ENCODE peak calls at places on chromosomes 12 and 14, in five cellular contexts. X is HCT116, G is body of pancreas, L is mesendoderm, T is adrenal gland. Y is an unnamed sample. For H3K36me3, the result is how much of the 10 kb centered on the place peaks cover.

GRCh38 chr12:88266851-88267360 is 124.8 kb downstream of the TMTC3 start:
- DNase-seq in L (no peak), G (no peak), T (no peak), X (no peak), Y (no peak)

GRCh38 chr12:125287155-125287847 is 222.1 kb downstream of the AACS start:
- DNase-seq in L (no peak), X (no peak), T (no peak), G (no peak), Y (no peak)

GRCh38 chr12:84763112-84763511 is 149.5 kb downstream of the SLC6A15 start:
- DNase-seq in G (no peak), X (no peak), L (no peak), T (no peak), Y (no peak)

GRCh38 chr14:91387135-91387849 is 30.3 kb downstream of the CCDC88C start:
- DNase-seq in X (no peak), T (no peak), L (no peak), G (no peak), Y (no peak)

GRCh38 chr14:69479696-69480095 is 4.8 kb upstream of the PLEKHD1 start:
- DNase-seq in G (no peak), T (no peak), L (no peak), X (no peak), Y (no peak)

GRCh38 chr12:21065845-21066244 is 65.1 kb upstream of the SLCO1B1 start:
- DNase-seq in G (no peak), L (peak), X (peak), T (no peak), Y (no peak)

GRCh38 chr12:45708363-45708762 is 21.1 kb upstream of the ARID2 start:
- DNase-seq in G (no peak), T (no peak), L (no peak), X (no peak), Y (no peak)

GRCh38 chr14:101225729-101226152 is 322.2 kb upstream of the RTL1 start:
- DNase-seq in G (no peak), L (no peak), X (no peak), T (no peak), Y (no peak)

GRCh38 chr14:89681086-89682018 is 264.3 kb upstream of the FOXN3 start:
- DNase-seq in X (no peak), G (no peak), T (peak), L (no peak), Y (no peak)

GRCh38 chr12:64446295-64446694 is 5.6 kb upstream of the TBK1 start:
- DNase-seq in X (no peak), G (no peak), T (no peak), L (no peak), Y (no peak)

GRCh38 chr14:33668066-33668465 is 282.8 kb downstream of the EGLN3 start:
- DNase-seq in T (no peak), X (no peak), L (no peak), G (no peak), Y (no peak)

GRCh38 chr12:8527250-8528130 is 13.2 kb downstream of the CLEC4E start:
- DNase-seq in T (no peak), X (no peak), G (no peak), L (peak), Y (no peak)

GRCh38 chr12:39958377-39958776 is 147.5 kb downstream of the SLC2A13 start:
- DNase-seq in X (no peak), L (peak), T (no peak), G (no peak), Y (no peak)

GRCh38 chr14:88613552-88614010 is 50.7 kb downstream of the ZC3H14 start:
- DNase-seq in X (no peak), L (no peak), G (peak), T (no peak), Y (no peak)

GRCh38 chr12:12018454-12018853 is 52.3 kb upstream of the BCL2L14 start:
- DNase-seq in T (peak), G (no peak), L (no peak), X (no peak), Y (peak)

GRCh38 chr14:59093889-59094288 is 94.6 kb upstream of the DAAM1 start:
- DNase-seq in G (no peak), T (no peak), L (no peak), X (no peak), Y (no peak)

GRCh38 chr12:48311313-48311712 is 39.4 kb downstream of the ZNF641 start:
- DNase-seq in G (no peak), T (no peak), L (no peak), X (no peak), Y (no peak)

GRCh38 chr12:104207416-104207941 is 8.1 kb upstream of the TXNRD1 start:
- DNase-seq in G (no peak), L (no peak), T (no peak), X (no peak), Y (no peak)

GRCh38 chr14:58637391-58638230 is at the start of gene DACT1:
- DNase-seq in L (peak), G (peak), T (peak), X (no peak), Y (no peak)

GRCh38 chr14:55097894-55098560 is 31.0 kb upstream of the LGALS3 start:
- DNase-seq in X (no peak), L (no peak), T (no peak), G (no peak), Y (no peak)

GRCh38 chr14:52015411-52016030 is 26.2 kb downstream of the RTRAF start:
- DNase-seq in G (peak), T (peak), L (peak), X (peak), Y (no peak)

GRCh38 chr14:59677771-59678211 is 101.2 kb upstream of the CCDC175 start:
- DNase-seq in G (no peak), T (no peak), L (no peak), X (no peak), Y (no peak)

GRCh38 chr12:21731144-21731543 is 43.4 kb downstream of the KCNJ8 start:
- DNase-seq in G (no peak), X (no peak), T (no peak), L (no peak), Y (no peak)

GRCh38 chr12:95790025-95790911 is at the start of gene NTN4:
- DNase-seq in T (peak), L (peak), X (no peak), G (peak), Y (no peak)

GRCh38 chr14:99273724-99274345 is 1.8 kb upstream of the BCL11B start:
- DNase-seq in T (peak), L (peak), X (no peak), G (no peak), Y (peak)

GRCh38 chr14:57834961-57835360 is 30.9 kb downstream of the SLC35F4 start:
- DNase-seq in G (no peak), L (no peak), X (no peak), T (no peak), Y (no peak)

GRCh38 chr14:74583689-74584434 is 28.2 kb downstream of the LTBP2 start:
- DNase-seq in L (peak), T (no peak), X (peak), G (no peak), Y (no peak)

GRCh38 chr12:55637467-55637866 is 775 bp downstream of the OR10P1 start:
- DNase-seq in T (no peak), G (no peak), L (no peak), X (no peak), Y (no peak)

GRCh38 chr12:22543246-22544037 is 900 bp downstream of the C2CD5 start:
- DNase-seq in G (peak), L (peak), T (peak), X (no peak), Y (no peak)

GRCh38 chr12:38157274-38157932 is 159.2 kb upstream of the ALG10B start:
- DNase-seq in G (no peak), X (no peak), T (no peak), L (no peak), Y (no peak)

GRCh38 chr14:61326847-61327246 is 5.5 kb downstream of the PRKCH start:
- DNase-seq in G (peak), T (peak), L (peak), X (no peak), Y (peak)

GRCh38 chr12:46491548-46491947 is 119.0 kb upstream of the SLC38A2 start:
- DNase-seq in X (no peak), T (no peak), L (no peak), G (no peak), Y (no peak)

GRCh38 chr14:104715871-104716270 is 8.2 kb upstream of the ADSS1 start:
- DNase-seq in G (no peak), X (no peak), T (no peak), L (no peak), Y (no peak)
- H3K36me3 ChIP-seq in G (under half), X (under half), T (under half), L (under half), Y (half or more)

GRCh38 chr14:103845327-103845726 is 2.0 kb downstream of the PPP1R13B start:
- DNase-seq in L (no peak), X (no peak), T (no peak), G (no peak), Y (no peak)

GRCh38 chr14:103846569-103847438 is 571 bp downstream of the PPP1R13B start:
- DNase-seq in T (peak), X (no peak), G (peak), L (peak), Y (peak)

GRCh38 chr14:103847954-103848719 is 762 bp upstream of the PPP1R13B start:
- DNase-seq in L (no peak), T (peak), X (no peak), G (peak), Y (peak)

GRCh38 chr14:103847439-103847953 is at the start of gene PPP1R13B:
- DNase-seq in L (peak), X (peak), G (peak), T (peak), Y (peak)

GRCh38 chr14:103846008-103846568 is 1.3 kb downstream of the PPP1R13B start:
- DNase-seq in G (no peak), L (no peak), X (no peak), T (no peak), Y (no peak)
- H3K4me3 ChIP-seq in G (no peak), L (no peak), X (peak), T (peak), Y (peak)

GRCh38 chr14:104879201-104879982 is 14.3 kb downstream of the CEP170B start:
- DNase-seq in X (no peak), G (no peak), L (no peak), T (no peak), Y (no peak)
- H3K36me3 ChIP-seq in X (under half), G (under half), L (under half), T (under half), Y (half or more)

DNA sequence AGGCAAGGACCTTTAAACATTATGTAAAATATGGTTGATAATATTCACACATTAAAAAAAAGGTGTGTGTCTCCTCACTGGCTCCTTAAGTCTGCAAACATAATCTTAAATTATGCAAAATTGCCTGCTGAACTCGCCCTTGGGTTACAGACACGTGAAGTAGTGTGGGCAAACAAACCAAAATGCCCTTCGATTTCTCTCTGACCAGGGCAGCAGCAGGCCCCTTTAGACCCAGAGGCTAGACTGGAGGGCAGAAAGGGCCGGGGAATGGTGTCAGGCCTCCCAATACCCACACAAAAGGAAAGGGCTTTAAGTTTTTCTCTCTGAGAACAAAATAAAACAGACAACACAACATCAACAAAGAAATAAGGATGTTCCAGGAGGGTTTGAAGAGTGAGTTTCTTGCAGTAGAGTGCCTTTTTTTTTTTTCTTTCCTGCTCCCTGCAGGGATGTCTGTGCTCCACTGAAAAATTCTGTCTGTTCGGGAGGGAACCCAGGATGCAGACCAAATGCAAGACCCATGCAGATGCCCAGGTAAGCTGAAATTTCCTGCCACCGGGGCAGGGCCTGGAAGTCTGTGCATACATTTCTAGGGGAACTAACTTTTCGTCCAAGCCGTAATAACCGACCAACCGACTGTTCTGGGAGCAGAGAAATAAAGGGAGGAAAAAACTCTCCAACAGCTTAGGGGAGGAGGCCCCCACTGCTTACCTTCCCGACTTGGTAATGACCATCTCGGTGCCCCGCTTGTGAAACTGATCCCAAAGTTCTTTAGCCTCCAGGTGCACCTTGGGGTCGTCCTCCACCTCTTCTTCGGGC is 1.7 kb downstream of the TBX3 start:
- DNase-seq in X (no peak), L (no peak), T (no peak), G (no peak), Y (no peak)
- H3K4me3 ChIP-seq in X (peak), L (peak), T (peak), G (no peak), Y (peak)

DNA sequence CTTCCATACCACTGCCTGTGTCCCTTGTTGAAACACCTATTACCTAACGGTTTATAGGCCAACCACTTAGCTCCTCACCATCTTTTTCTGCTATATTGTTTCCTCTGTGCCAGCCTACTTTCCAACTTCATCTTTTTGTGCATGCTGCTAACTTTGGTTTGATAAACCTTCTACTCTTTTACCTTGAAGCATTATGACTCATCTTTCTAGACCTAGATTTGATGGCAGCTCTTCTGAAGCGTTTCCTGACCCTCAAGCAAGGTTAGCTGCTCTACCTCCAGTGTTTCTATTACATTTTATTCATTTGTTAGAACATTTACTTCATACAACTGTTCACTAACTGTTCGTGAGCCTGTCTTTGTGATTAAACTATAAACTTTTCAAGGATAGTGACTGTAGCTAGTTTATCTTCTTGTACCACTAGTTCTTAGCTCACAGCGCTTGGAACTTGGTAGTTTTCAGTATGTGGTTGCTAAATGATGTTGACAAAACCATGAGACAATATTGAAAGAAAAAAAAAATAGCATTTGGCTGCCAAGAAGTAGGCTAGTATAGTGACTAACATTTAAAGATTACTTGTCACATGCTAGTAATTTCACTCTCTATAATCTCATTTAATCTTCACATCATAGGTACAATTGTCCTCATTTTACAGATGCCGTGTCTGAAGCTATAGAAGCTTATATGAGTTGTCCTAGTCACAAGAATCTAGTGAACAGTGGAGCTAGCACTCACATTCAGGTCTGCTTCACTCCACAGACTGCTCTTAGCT is 79.5 kb downstream of the APAF1 start:
- DNase-seq in X (no peak), T (no peak), L (no peak), G (no peak), Y (no peak)
- H3K36me3 ChIP-seq in X (under half), T (under half), L (under half), G (under half), Y (half or more)

GRCh38 chr14:73461478-73462077 is 3.2 kb upstream of the NUMB start:
- DNase-seq in L (no peak), G (no peak), T (no peak), X (no peak), Y (no peak)

GRCh38 chr14:73460691-73461127 is 2.4 kb upstream of the NUMB start:
- DNase-seq in X (no peak), G (no peak), L (no peak), T (peak), Y (no peak)

GRCh38 chr14:73462078-73462715 is 3.9 kb upstream of the NUMB start:
- DNase-seq in G (peak), T (peak), X (no peak), L (peak), Y (peak)

GRCh38 chr14:73463411-73463810 is 5.1 kb upstream of the NUMB start:
- DNase-seq in G (peak), X (no peak), T (peak), L (no peak), Y (no peak)

DNA sequence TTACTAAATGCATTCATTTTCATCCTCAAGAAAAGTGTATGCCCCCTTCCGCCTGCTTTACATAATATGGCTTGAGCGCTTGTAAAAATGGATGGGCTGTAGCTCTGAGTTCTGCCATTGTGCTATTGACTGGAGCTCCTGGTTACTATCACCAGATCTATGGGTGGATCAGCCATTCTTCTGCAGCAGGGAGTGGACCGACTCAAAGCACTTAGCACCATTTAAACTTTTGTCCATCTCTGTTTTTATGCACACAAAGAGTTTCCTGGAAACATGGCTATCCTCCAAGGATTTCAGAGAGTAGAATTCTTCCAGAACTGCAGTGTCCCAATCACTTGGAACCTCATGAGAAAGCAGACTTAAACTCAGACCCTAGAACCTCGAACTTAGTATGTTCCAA is 4.5 kb upstream of the NUMB start:
- DNase-seq in T (no peak), X (no peak), G (no peak), L (no peak), Y (no peak)
- H3K4me3 ChIP-seq in T (no peak), X (no peak), G (no peak), L (no peak), Y (no peak)

GRCh38 chr14:24147761-24148428 is 597 bp downstream of the RNF31 start:
- DNase-seq in X (no peak), G (no peak), L (peak), T (no peak), Y (no peak)
- H3K36me3 ChIP-seq in X (under half), G (under half), L (under half), T (under half), Y (under half)

DNA sequence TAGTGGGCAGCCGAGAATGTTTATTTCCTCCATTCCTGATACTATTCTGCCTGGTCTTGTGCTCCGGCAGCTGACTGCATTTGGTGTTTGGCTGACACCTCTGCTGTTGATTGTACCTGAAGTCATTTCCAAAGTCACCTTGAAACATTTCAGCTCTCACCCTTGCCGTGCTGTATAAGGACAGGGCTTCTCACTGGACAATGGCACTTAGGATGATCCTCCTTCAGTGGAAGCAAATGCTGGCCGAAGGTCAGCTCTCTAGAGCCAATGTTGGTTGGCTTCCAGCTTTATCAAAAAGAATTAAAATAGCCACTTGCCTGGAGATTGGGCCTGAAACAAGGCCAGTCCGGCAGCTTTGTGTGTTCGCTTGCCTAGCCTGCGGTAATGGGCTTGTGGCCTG is 44.0 kb downstream of the ACACB start:
- DNase-seq in T (peak), L (no peak), G (no peak), X (no peak), Y (no peak)
- H3K4me3 ChIP-seq in T (no peak), L (no peak), G (no peak), X (no peak), Y (no peak)

GRCh38 chr14:24439830-24440605 is 2.6 kb downstream of the SDR39U1 start:
- DNase-seq in X (no peak), L (no peak), T (peak), G (no peak), Y (peak)
- H3K36me3 ChIP-seq in X (under half), L (under half), T (under half), G (under half), Y (half or more)

Y was measured in suprapubic skin.